ENCODE peak calls at places on chromosomes 4 and X, in six cellular contexts. F, O, U, Q, V and C are unnamed samples.

GRCh38 chr4:41632481-41633073 is 94.6 kb downstream of the LIMCH1 start:
- ATAC-seq in F (no peak), O (no peak), U (no peak), Q (peak; percentile 33), V (no peak), C (no peak)

GRCh38 chrX:134548257-134548732 is 88.3 kb downstream of the HPRT1 start:
- ATAC-seq in F (no peak), O (no peak), U (no peak), Q (no peak), V (peak; percentile 16), C (no peak)

GRCh38 chrX:42415636-42416035 is 362.3 kb downstream of the PPP1R2C start:
- ATAC-seq in F (no peak), O (no peak), U (no peak), Q (no peak), V (no peak), C (no peak)

GRCh38 chr4:42018451-42018850 is 28.1 kb downstream of the SLC30A9 start:
- ATAC-seq in F (no peak), O (no peak), U (no peak), Q (no peak), V (no peak), C (no peak)

GRCh38 chr4:165204462-165204830 is 2.9 kb upstream of the KLHL2 start:
- ATAC-seq in F (peak; percentile 38), O (peak; percentile 58), U (peak; percentile 29), Q (no peak), V (no peak), C (peak; percentile 55)

GRCh38 chr4:6427439-6428090 is 44.8 kb downstream of the PPP2R2C start:
- ATAC-seq in F (no peak), O (no peak), U (no peak), Q (no peak), V (no peak), C (no peak)

GRCh38 chrX:154096140-154097002 is 1.1 kb downstream of the MECP2 start:
- ATAC-seq in F (peak; percentile 55), O (peak; percentile 3), U (peak; percentile 31), Q (peak; percentile 12), V (peak; percentile 38), C (peak; percentile 1)

GRCh38 chr4:4792516-4792915 is 66.9 kb upstream of the MSX1 start:
- ATAC-seq in F (no peak), O (no peak), U (no peak), Q (no peak), V (no peak), C (no peak)

GRCh38 chr4:71322425-71322824 is 16.4 kb upstream of the SLC4A4 start:
- ATAC-seq in F (no peak), O (no peak), U (no peak), Q (no peak), V (no peak), C (no peak)

GRCh38 chr4:16492872-16493271 is 266.6 kb upstream of the TAPT1 start:
- ATAC-seq in F (no peak), O (no peak), U (no peak), Q (no peak), V (no peak), C (no peak)

GRCh38 chr4:24013666-24014422 is 124.0 kb upstream of the PPARGC1A start:
- ATAC-seq in F (no peak), O (no peak), U (no peak), Q (no peak), V (no peak), C (no peak)